ENCODE peak calls at places on chromosomes 2 and 18, in nine cellular contexts. One of them, this sample, is unnamed.

GRCh38 chr2:195613922-195614321 is 43.1 kb upstream of the SLC39A10 start:
- DNase-seq in CD4-positive, alpha-beta memory T cell: no peak
- DNase-seq in activated CD4-positive, alpha-beta T cell treated with anti-CD3 and anti-CD28 coated beads for 36 hours: no peak
- DNase-seq in mammary epithelial cell: peak; percentile 74
- DNase-seq in globus pallidus: no peak
- DNase-seq in psoas muscle: no peak
- DNase-seq in stimulated activated naive B cell treated with anti-CD40 and anti-IgM and Interleukin-4, amounts not matched to agents 10 μg/mL and 1 μg/mL and 100 μg/mL, for 72 hours: no peak
- DNase-seq in endothelial cell: no peak
- DNase-seq in IMR-90: peak; percentile 95
- DNase-seq in this sample: no peak

GRCh38 chr18:54958711-54959625 is at the start of gene CCDC68:
- DNase-seq in CD4-positive, alpha-beta memory T cell: no peak
- DNase-seq in activated CD4-positive, alpha-beta T cell treated with anti-CD3 and anti-CD28 coated beads for 36 hours: no peak
- DNase-seq in mammary epithelial cell: no peak
- DNase-seq in globus pallidus: no peak
- DNase-seq in psoas muscle: peak; percentile 25
- DNase-seq in stimulated activated naive B cell treated with anti-CD40 and anti-IgM and Interleukin-4, amounts not matched to agents 10 μg/mL and 1 μg/mL and 100 μg/mL, for 72 hours: no peak
- DNase-seq in endothelial cell: peak; percentile 59
- DNase-seq in IMR-90: no peak
- DNase-seq in this sample: no peak

GRCh38 chr18:72041313-72042032 is 502.7 kb downstream of the CBLN2 start:
- DNase-seq in CD4-positive, alpha-beta memory T cell: no peak
- DNase-seq in activated CD4-positive, alpha-beta T cell treated with anti-CD3 and anti-CD28 coated beads for 36 hours: no peak
- DNase-seq in mammary epithelial cell: no peak
- DNase-seq in globus pallidus: no peak
- DNase-seq in psoas muscle: no peak
- DNase-seq in stimulated activated naive B cell treated with anti-CD40 and anti-IgM and Interleukin-4, amounts not matched to agents 10 μg/mL and 1 μg/mL and 100 μg/mL, for 72 hours: no peak
- DNase-seq in endothelial cell: no peak
- DNase-seq in IMR-90: no peak
- DNase-seq in this sample: no peak

GRCh38 chr18:62328775-62329525 is 3.8 kb downstream of the TNFRSF11A start:
- DNase-seq in CD4-positive, alpha-beta memory T cell: no peak
- DNase-seq in activated CD4-positive, alpha-beta T cell treated with anti-CD3 and anti-CD28 coated beads for 36 hours: no peak
- DNase-seq in mammary epithelial cell: no peak
- DNase-seq in globus pallidus: no peak
- DNase-seq in psoas muscle: no peak
- DNase-seq in stimulated activated naive B cell treated with anti-CD40 and anti-IgM and Interleukin-4, amounts not matched to agents 10 μg/mL and 1 μg/mL and 100 μg/mL, for 72 hours: no peak
- DNase-seq in endothelial cell: no peak
- DNase-seq in IMR-90: no peak
- DNase-seq in this sample: no peak

GRCh38 chr2:28454016-28454930 is 41.6 kb upstream of the PLB1 start:
- DNase-seq in CD4-positive, alpha-beta memory T cell: no peak
- DNase-seq in activated CD4-positive, alpha-beta T cell treated with anti-CD3 and anti-CD28 coated beads for 36 hours: no peak
- DNase-seq in mammary epithelial cell: peak; percentile 80
- DNase-seq in globus pallidus: no peak
- DNase-seq in psoas muscle: no peak
- DNase-seq in stimulated activated naive B cell treated with anti-CD40 and anti-IgM and Interleukin-4, amounts not matched to agents 10 μg/mL and 1 μg/mL and 100 μg/mL, for 72 hours: no peak
- DNase-seq in endothelial cell: no peak
- DNase-seq in IMR-90: peak; percentile 45
- DNase-seq in this sample: no peak

GRCh38 chr2:64905338-64906024 is 83.7 kb upstream of the SLC1A4 start:
- DNase-seq in CD4-positive, alpha-beta memory T cell: no peak
- DNase-seq in activated CD4-positive, alpha-beta T cell treated with anti-CD3 and anti-CD28 coated beads for 36 hours: no peak
- DNase-seq in mammary epithelial cell: no peak
- DNase-seq in globus pallidus: no peak
- DNase-seq in psoas muscle: peak; percentile 18
- DNase-seq in stimulated activated naive B cell treated with anti-CD40 and anti-IgM and Interleukin-4, amounts not matched to agents 10 μg/mL and 1 μg/mL and 100 μg/mL, for 72 hours: no peak
- DNase-seq in endothelial cell: no peak
- DNase-seq in IMR-90: no peak
- DNase-seq in this sample: no peak

GRCh38 chr2:236828002-236828401 is 257.7 kb upstream of the COPS8 start:
- DNase-seq in CD4-positive, alpha-beta memory T cell: no peak
- DNase-seq in activated CD4-positive, alpha-beta T cell treated with anti-CD3 and anti-CD28 coated beads for 36 hours: no peak
- DNase-seq in mammary epithelial cell: no peak
- DNase-seq in globus pallidus: no peak
- DNase-seq in psoas muscle: no peak
- DNase-seq in stimulated activated naive B cell treated with anti-CD40 and anti-IgM and Interleukin-4, amounts not matched to agents 10 μg/mL and 1 μg/mL and 100 μg/mL, for 72 hours: no peak
- DNase-seq in endothelial cell: no peak
- DNase-seq in IMR-90: no peak
- DNase-seq in this sample: no peak

GRCh38 chr2:239222346-239223028 is 178.3 kb downstream of the HDAC4 start:
- DNase-seq in CD4-positive, alpha-beta memory T cell: no peak
- DNase-seq in activated CD4-positive, alpha-beta T cell treated with anti-CD3 and anti-CD28 coated beads for 36 hours: no peak
- DNase-seq in mammary epithelial cell: no peak
- DNase-seq in globus pallidus: no peak
- DNase-seq in psoas muscle: no peak
- DNase-seq in stimulated activated naive B cell treated with anti-CD40 and anti-IgM and Interleukin-4, amounts not matched to agents 10 μg/mL and 1 μg/mL and 100 μg/mL, for 72 hours: no peak
- DNase-seq in endothelial cell: no peak
- DNase-seq in IMR-90: peak; percentile 47
- DNase-seq in this sample: no peak

GRCh38 chr2:25587361-25587760 is 86.0 kb downstream of the DTNB start:
- DNase-seq in CD4-positive, alpha-beta memory T cell: no peak
- DNase-seq in activated CD4-positive, alpha-beta T cell treated with anti-CD3 and anti-CD28 coated beads for 36 hours: peak; percentile 66
- DNase-seq in mammary epithelial cell: peak; percentile 3
- DNase-seq in globus pallidus: peak; percentile 69
- DNase-seq in psoas muscle: no peak
- DNase-seq in stimulated activated naive B cell treated with anti-CD40 and anti-IgM and Interleukin-4, amounts not matched to agents 10 μg/mL and 1 μg/mL and 100 μg/mL, for 72 hours: no peak
- DNase-seq in endothelial cell: no peak
- DNase-seq in IMR-90: peak; percentile 68
- DNase-seq in this sample: no peak

GRCh38 chr2:96895709-96896651 is 26.1 kb upstream of the SEMA4C start:
- DNase-seq in CD4-positive, alpha-beta memory T cell: no peak
- DNase-seq in activated CD4-positive, alpha-beta T cell treated with anti-CD3 and anti-CD28 coated beads for 36 hours: peak; percentile 29
- DNase-seq in mammary epithelial cell: peak; percentile 67
- DNase-seq in globus pallidus: no peak
- DNase-seq in psoas muscle: no peak
- DNase-seq in stimulated activated naive B cell treated with anti-CD40 and anti-IgM and Interleukin-4, amounts not matched to agents 10 μg/mL and 1 μg/mL and 100 μg/mL, for 72 hours: no peak
- DNase-seq in endothelial cell: no peak
- DNase-seq in IMR-90: no peak
- DNase-seq in this sample: peak; percentile 69

GRCh38 chr2:231611273-231612198 is 18.9 kb downstream of the TEX44 start:
- DNase-seq in CD4-positive, alpha-beta memory T cell: no peak
- DNase-seq in activated CD4-positive, alpha-beta T cell treated with anti-CD3 and anti-CD28 coated beads for 36 hours: peak; percentile 87
- DNase-seq in mammary epithelial cell: peak; percentile 96
- DNase-seq in globus pallidus: no peak
- DNase-seq in psoas muscle: peak; percentile 51
- DNase-seq in stimulated activated naive B cell treated with anti-CD40 and anti-IgM and Interleukin-4, amounts not matched to agents 10 μg/mL and 1 μg/mL and 100 μg/mL, for 72 hours: peak; percentile 33
- DNase-seq in endothelial cell: peak; percentile 46
- DNase-seq in IMR-90: peak; percentile 84
- DNase-seq in this sample: no peak

GRCh38 chr2:201633862-201634261 is 9.4 kb downstream of the TMEM237 start:
- DNase-seq in CD4-positive, alpha-beta memory T cell: no peak
- DNase-seq in activated CD4-positive, alpha-beta T cell treated with anti-CD3 and anti-CD28 coated beads for 36 hours: no peak
- DNase-seq in mammary epithelial cell: no peak
- DNase-seq in globus pallidus: no peak
- DNase-seq in psoas muscle: no peak
- DNase-seq in stimulated activated naive B cell treated with anti-CD40 and anti-IgM and Interleukin-4, amounts not matched to agents 10 μg/mL and 1 μg/mL and 100 μg/mL, for 72 hours: no peak
- DNase-seq in endothelial cell: no peak
- DNase-seq in IMR-90: peak; percentile 28
- DNase-seq in this sample: no peak

GRCh38 chr2:130328710-130329109 is 14.0 kb upstream of the IMP4 start:
- DNase-seq in CD4-positive, alpha-beta memory T cell: no peak
- DNase-seq in activated CD4-positive, alpha-beta T cell treated with anti-CD3 and anti-CD28 coated beads for 36 hours: no peak
- DNase-seq in mammary epithelial cell: peak; percentile 96
- DNase-seq in globus pallidus: no peak
- DNase-seq in psoas muscle: no peak
- DNase-seq in stimulated activated naive B cell treated with anti-CD40 and anti-IgM and Interleukin-4, amounts not matched to agents 10 μg/mL and 1 μg/mL and 100 μg/mL, for 72 hours: no peak
- DNase-seq in endothelial cell: no peak
- DNase-seq in IMR-90: peak; percentile 32
- DNase-seq in this sample: no peak

GRCh38 chr2:231168460-231169139 is 29.8 kb upstream of the ARMC9 start:
- DNase-seq in CD4-positive, alpha-beta memory T cell: no peak
- DNase-seq in activated CD4-positive, alpha-beta T cell treated with anti-CD3 and anti-CD28 coated beads for 36 hours: no peak
- DNase-seq in mammary epithelial cell: no peak
- DNase-seq in globus pallidus: no peak
- DNase-seq in psoas muscle: no peak
- DNase-seq in stimulated activated naive B cell treated with anti-CD40 and anti-IgM and Interleukin-4, amounts not matched to agents 10 μg/mL and 1 μg/mL and 100 μg/mL, for 72 hours: no peak
- DNase-seq in endothelial cell: no peak
- DNase-seq in IMR-90: no peak
- DNase-seq in this sample: no peak

GRCh38 chr2:71560286-71561011 is 107.1 kb downstream of the DYSF start:
- DNase-seq in CD4-positive, alpha-beta memory T cell: no peak
- DNase-seq in activated CD4-positive, alpha-beta T cell treated with anti-CD3 and anti-CD28 coated beads for 36 hours: no peak
- DNase-seq in mammary epithelial cell: no peak
- DNase-seq in globus pallidus: no peak
- DNase-seq in psoas muscle: no peak
- DNase-seq in stimulated activated naive B cell treated with anti-CD40 and anti-IgM and Interleukin-4, amounts not matched to agents 10 μg/mL and 1 μg/mL and 100 μg/mL, for 72 hours: no peak
- DNase-seq in endothelial cell: no peak
- DNase-seq in IMR-90: no peak
- DNase-seq in this sample: no peak

GRCh38 chr18:39681061-39681460 is 2115.5 kb upstream of the CELF4 start:
- DNase-seq in CD4-positive, alpha-beta memory T cell: no peak
- DNase-seq in activated CD4-positive, alpha-beta T cell treated with anti-CD3 and anti-CD28 coated beads for 36 hours: no peak
- DNase-seq in mammary epithelial cell: no peak
- DNase-seq in globus pallidus: no peak
- DNase-seq in psoas muscle: no peak
- DNase-seq in stimulated activated naive B cell treated with anti-CD40 and anti-IgM and Interleukin-4, amounts not matched to agents 10 μg/mL and 1 μg/mL and 100 μg/mL, for 72 hours: no peak
- DNase-seq in endothelial cell: no peak
- DNase-seq in IMR-90: no peak
- DNase-seq in this sample: no peak

GRCh38 chr18:42426496-42427015 is 471.5 kb downstream of the PIK3C3 start:
- DNase-seq in CD4-positive, alpha-beta memory T cell: no peak
- DNase-seq in activated CD4-positive, alpha-beta T cell treated with anti-CD3 and anti-CD28 coated beads for 36 hours: no peak
- DNase-seq in mammary epithelial cell: no peak
- DNase-seq in globus pallidus: peak; percentile 30
- DNase-seq in psoas muscle: no peak
- DNase-seq in stimulated activated naive B cell treated with anti-CD40 and anti-IgM and Interleukin-4, amounts not matched to agents 10 μg/mL and 1 μg/mL and 100 μg/mL, for 72 hours: no peak
- DNase-seq in endothelial cell: no peak
- DNase-seq in IMR-90: no peak
- DNase-seq in this sample: no peak

GRCh38 chr2:239109041-239109915 is 261.4 kb downstream of the TWIST2 start:
- DNase-seq in CD4-positive, alpha-beta memory T cell: no peak
- DNase-seq in activated CD4-positive, alpha-beta T cell treated with anti-CD3 and anti-CD28 coated beads for 36 hours: no peak
- DNase-seq in mammary epithelial cell: peak; percentile 44
- DNase-seq in globus pallidus: no peak
- DNase-seq in psoas muscle: no peak
- DNase-seq in stimulated activated naive B cell treated with anti-CD40 and anti-IgM and Interleukin-4, amounts not matched to agents 10 μg/mL and 1 μg/mL and 100 μg/mL, for 72 hours: no peak
- DNase-seq in endothelial cell: no peak
- DNase-seq in IMR-90: peak; percentile 37
- DNase-seq in this sample: no peak

GRCh38 chr2:48423376-48423775 is 106.6 kb upstream of the STON1 start:
- DNase-seq in CD4-positive, alpha-beta memory T cell: no peak
- DNase-seq in activated CD4-positive, alpha-beta T cell treated with anti-CD3 and anti-CD28 coated beads for 36 hours: peak; percentile 24
- DNase-seq in mammary epithelial cell: peak; percentile 88
- DNase-seq in globus pallidus: no peak
- DNase-seq in psoas muscle: no peak
- DNase-seq in stimulated activated naive B cell treated with anti-CD40 and anti-IgM and Interleukin-4, amounts not matched to agents 10 μg/mL and 1 μg/mL and 100 μg/mL, for 72 hours: no peak
- DNase-seq in endothelial cell: no peak
- DNase-seq in IMR-90: peak; percentile 93
- DNase-seq in this sample: no peak

GRCh38 chr2:33321236-33321731 is 155.2 kb upstream of the RASGRP3 start:
- DNase-seq in CD4-positive, alpha-beta memory T cell: no peak
- DNase-seq in activated CD4-positive, alpha-beta T cell treated with anti-CD3 and anti-CD28 coated beads for 36 hours: peak; percentile 63
- DNase-seq in mammary epithelial cell: peak; percentile 34
- DNase-seq in globus pallidus: no peak
- DNase-seq in psoas muscle: no peak
- DNase-seq in stimulated activated naive B cell treated with anti-CD40 and anti-IgM and Interleukin-4, amounts not matched to agents 10 μg/mL and 1 μg/mL and 100 μg/mL, for 72 hours: no peak
- DNase-seq in endothelial cell: no peak
- DNase-seq in IMR-90: peak; percentile 77
- DNase-seq in this sample: no peak

GRCh38 chr2:171432206-171432968 is 1.4 kb downstream of the METTL8 start:
- DNase-seq in CD4-positive, alpha-beta memory T cell: no peak
- DNase-seq in activated CD4-positive, alpha-beta T cell treated with anti-CD3 and anti-CD28 coated beads for 36 hours: no peak
- DNase-seq in mammary epithelial cell: no peak
- DNase-seq in globus pallidus: no peak
- DNase-seq in psoas muscle: no peak
- DNase-seq in stimulated activated naive B cell treated with anti-CD40 and anti-IgM and Interleukin-4, amounts not matched to agents 10 μg/mL and 1 μg/mL and 100 μg/mL, for 72 hours: no peak
- DNase-seq in endothelial cell: no peak
- DNase-seq in IMR-90: peak; percentile 21
- DNase-seq in this sample: no peak

GRCh38 chr2:118658581-118659248 is 188.7 kb downstream of the EN1 start:
- DNase-seq in CD4-positive, alpha-beta memory T cell: no peak
- DNase-seq in activated CD4-positive, alpha-beta T cell treated with anti-CD3 and anti-CD28 coated beads for 36 hours: no peak
- DNase-seq in mammary epithelial cell: peak; percentile 9
- DNase-seq in globus pallidus: no peak
- DNase-seq in psoas muscle: no peak
- DNase-seq in stimulated activated naive B cell treated with anti-CD40 and anti-IgM and Interleukin-4, amounts not matched to agents 10 μg/mL and 1 μg/mL and 100 μg/mL, for 72 hours: no peak
- DNase-seq in endothelial cell: no peak
- DNase-seq in IMR-90: no peak
- DNase-seq in this sample: no peak